ENCODE peak calls at places on chromosomes 12 and 14, in six cellular contexts. One of them, this sample, is unnamed.

GRCh38 chr12:76871751-76872150 is 7.1 kb downstream of the CSRP2 start:
- DNase-seq in stimulated activated naive CD4-positive, alpha-beta T cell: no peak
- DNase-seq in stimulated activated CD8-positive, alpha-beta memory T cell treated with anti-CD3 and anti-CD28 coated beads, Interleukin-15, amount 100 ng/mL, for 48 hours: no peak
- DNase-seq in progenitor cell of endocrine pancreas: no peak
- DNase-seq in tibial artery: no peak
- DNase-seq in GM13976: no peak
- DNase-seq in this sample: no peak

GRCh38 chr12:110776410-110776809 is 33.7 kb upstream of the PPP1CC start:
- DNase-seq in stimulated activated naive CD4-positive, alpha-beta T cell: no peak
- DNase-seq in stimulated activated CD8-positive, alpha-beta memory T cell treated with anti-CD3 and anti-CD28 coated beads, Interleukin-15, amount 100 ng/mL, for 48 hours: peak
- DNase-seq in progenitor cell of endocrine pancreas: no peak
- DNase-seq in tibial artery: no peak
- DNase-seq in GM13976: peak
- DNase-seq in this sample: no peak

GRCh38 chr12:121789233-121789781 is 4.2 kb downstream of the RHOF start:
- DNase-seq in stimulated activated naive CD4-positive, alpha-beta T cell: peak
- DNase-seq in stimulated activated CD8-positive, alpha-beta memory T cell treated with anti-CD3 and anti-CD28 coated beads, Interleukin-15, amount 100 ng/mL, for 48 hours: no peak
- DNase-seq in progenitor cell of endocrine pancreas: no peak
- DNase-seq in tibial artery: no peak
- DNase-seq in GM13976: no peak
- DNase-seq in this sample: no peak

GRCh38 chr14:46322730-46323425 is 328.7 kb downstream of the RPL10L start:
- DNase-seq in stimulated activated naive CD4-positive, alpha-beta T cell: no peak
- DNase-seq in stimulated activated CD8-positive, alpha-beta memory T cell treated with anti-CD3 and anti-CD28 coated beads, Interleukin-15, amount 100 ng/mL, for 48 hours: no peak
- DNase-seq in progenitor cell of endocrine pancreas: no peak
- DNase-seq in tibial artery: no peak
- DNase-seq in GM13976: no peak
- DNase-seq in this sample: no peak

GRCh38 chr14:99230271-99231141 is 41.5 kb downstream of the BCL11B start:
- DNase-seq in stimulated activated naive CD4-positive, alpha-beta T cell: peak
- DNase-seq in stimulated activated CD8-positive, alpha-beta memory T cell treated with anti-CD3 and anti-CD28 coated beads, Interleukin-15, amount 100 ng/mL, for 48 hours: peak
- DNase-seq in progenitor cell of endocrine pancreas: no peak
- DNase-seq in tibial artery: no peak
- DNase-seq in GM13976: no peak
- DNase-seq in this sample: no peak

GRCh38 chr12:58425481-58426392 is 484.4 kb downstream of the ATP23 start:
- DNase-seq in stimulated activated naive CD4-positive, alpha-beta T cell: no peak
- DNase-seq in stimulated activated CD8-positive, alpha-beta memory T cell treated with anti-CD3 and anti-CD28 coated beads, Interleukin-15, amount 100 ng/mL, for 48 hours: peak
- DNase-seq in progenitor cell of endocrine pancreas: no peak
- DNase-seq in tibial artery: no peak
- DNase-seq in GM13976: peak
- DNase-seq in this sample: no peak

GRCh38 chr14:36070056-36071043 is 106.2 kb downstream of the PTCSC3 start:
- DNase-seq in stimulated activated naive CD4-positive, alpha-beta T cell: no peak
- DNase-seq in stimulated activated CD8-positive, alpha-beta memory T cell treated with anti-CD3 and anti-CD28 coated beads, Interleukin-15, amount 100 ng/mL, for 48 hours: no peak
- DNase-seq in progenitor cell of endocrine pancreas: peak
- DNase-seq in tibial artery: no peak
- DNase-seq in GM13976: peak
- DNase-seq in this sample: peak

GRCh38 chr12:117012189-117012805 is 86.9 kb downstream of the TESC start:
- DNase-seq in stimulated activated naive CD4-positive, alpha-beta T cell: no peak
- DNase-seq in stimulated activated CD8-positive, alpha-beta memory T cell treated with anti-CD3 and anti-CD28 coated beads, Interleukin-15, amount 100 ng/mL, for 48 hours: no peak
- DNase-seq in progenitor cell of endocrine pancreas: no peak
- DNase-seq in tibial artery: no peak
- DNase-seq in GM13976: no peak
- DNase-seq in this sample: no peak

GRCh38 chr12:120220838-120221575 is 20.1 kb upstream of the RPLP0 start:
- DNase-seq in stimulated activated naive CD4-positive, alpha-beta T cell: no peak
- DNase-seq in stimulated activated CD8-positive, alpha-beta memory T cell treated with anti-CD3 and anti-CD28 coated beads, Interleukin-15, amount 100 ng/mL, for 48 hours: no peak
- DNase-seq in progenitor cell of endocrine pancreas: no peak
- DNase-seq in tibial artery: no peak
- DNase-seq in GM13976: no peak
- DNase-seq in this sample: no peak

GRCh38 chr12:30010071-30011052 is 226.6 kb upstream of the TMTC1 start:
- DNase-seq in stimulated activated naive CD4-positive, alpha-beta T cell: no peak
- DNase-seq in stimulated activated CD8-positive, alpha-beta memory T cell treated with anti-CD3 and anti-CD28 coated beads, Interleukin-15, amount 100 ng/mL, for 48 hours: no peak
- DNase-seq in progenitor cell of endocrine pancreas: no peak
- DNase-seq in tibial artery: no peak
- DNase-seq in GM13976: no peak
- DNase-seq in this sample: no peak

GRCh38 chr14:56630707-56631106 is 51.1 kb downstream of the TMEM260 start:
- DNase-seq in stimulated activated naive CD4-positive, alpha-beta T cell: no peak
- DNase-seq in stimulated activated CD8-positive, alpha-beta memory T cell treated with anti-CD3 and anti-CD28 coated beads, Interleukin-15, amount 100 ng/mL, for 48 hours: no peak
- DNase-seq in progenitor cell of endocrine pancreas: no peak
- DNase-seq in tibial artery: no peak
- DNase-seq in GM13976: no peak
- DNase-seq in this sample: no peak

GRCh38 chr14:81144811-81145598 is 75.8 kb downstream of the GTF2A1 start:
- DNase-seq in stimulated activated naive CD4-positive, alpha-beta T cell: no peak
- DNase-seq in stimulated activated CD8-positive, alpha-beta memory T cell treated with anti-CD3 and anti-CD28 coated beads, Interleukin-15, amount 100 ng/mL, for 48 hours: no peak
- DNase-seq in progenitor cell of endocrine pancreas: no peak
- DNase-seq in tibial artery: no peak
- DNase-seq in GM13976: no peak
- DNase-seq in this sample: no peak

GRCh38 chr14:25882899-25883298 is 714.9 kb downstream of the NOVA1 start:
- DNase-seq in stimulated activated naive CD4-positive, alpha-beta T cell: no peak
- DNase-seq in stimulated activated CD8-positive, alpha-beta memory T cell treated with anti-CD3 and anti-CD28 coated beads, Interleukin-15, amount 100 ng/mL, for 48 hours: no peak
- DNase-seq in progenitor cell of endocrine pancreas: no peak
- DNase-seq in tibial artery: no peak
- DNase-seq in GM13976: no peak
- DNase-seq in this sample: no peak

GRCh38 chr12:810635-811415 is 58.4 kb downstream of the WNK1 start:
- DNase-seq in stimulated activated naive CD4-positive, alpha-beta T cell: no peak
- DNase-seq in stimulated activated CD8-positive, alpha-beta memory T cell treated with anti-CD3 and anti-CD28 coated beads, Interleukin-15, amount 100 ng/mL, for 48 hours: peak
- DNase-seq in progenitor cell of endocrine pancreas: no peak
- DNase-seq in tibial artery: no peak
- DNase-seq in GM13976: peak
- DNase-seq in this sample: no peak

GRCh38 chr14:96167224-96168148 is 37.2 kb upstream of the BDKRB2 start:
- DNase-seq in stimulated activated naive CD4-positive, alpha-beta T cell: no peak
- DNase-seq in stimulated activated CD8-positive, alpha-beta memory T cell treated with anti-CD3 and anti-CD28 coated beads, Interleukin-15, amount 100 ng/mL, for 48 hours: no peak
- DNase-seq in progenitor cell of endocrine pancreas: no peak
- DNase-seq in tibial artery: no peak
- DNase-seq in GM13976: no peak
- DNase-seq in this sample: no peak

GRCh38 chr12:89225401-89225800 is 126.9 kb downstream of the DUSP6 start:
- DNase-seq in stimulated activated naive CD4-positive, alpha-beta T cell: peak
- DNase-seq in stimulated activated CD8-positive, alpha-beta memory T cell treated with anti-CD3 and anti-CD28 coated beads, Interleukin-15, amount 100 ng/mL, for 48 hours: peak
- DNase-seq in progenitor cell of endocrine pancreas: no peak
- DNase-seq in tibial artery: no peak
- DNase-seq in GM13976: peak
- DNase-seq in this sample: no peak

GRCh38 chr12:96171905-96172304 is 22.3 kb upstream of the ELK3 start:
- DNase-seq in stimulated activated naive CD4-positive, alpha-beta T cell: no peak
- DNase-seq in stimulated activated CD8-positive, alpha-beta memory T cell treated with anti-CD3 and anti-CD28 coated beads, Interleukin-15, amount 100 ng/mL, for 48 hours: no peak
- DNase-seq in progenitor cell of endocrine pancreas: no peak
- DNase-seq in tibial artery: no peak
- DNase-seq in GM13976: no peak
- DNase-seq in this sample: no peak

GRCh38 chr14:51638071-51638944 is 13.4 kb upstream of the FRMD6 start:
- DNase-seq in stimulated activated naive CD4-positive, alpha-beta T cell: no peak
- DNase-seq in stimulated activated CD8-positive, alpha-beta memory T cell treated with anti-CD3 and anti-CD28 coated beads, Interleukin-15, amount 100 ng/mL, for 48 hours: no peak
- DNase-seq in progenitor cell of endocrine pancreas: no peak
- DNase-seq in tibial artery: peak
- DNase-seq in GM13976: no peak
- DNase-seq in this sample: no peak

GRCh38 chr12:83896416-83896815 is 1016.2 kb downstream of the SLC6A15 start:
- DNase-seq in stimulated activated naive CD4-positive, alpha-beta T cell: no peak
- DNase-seq in stimulated activated CD8-positive, alpha-beta memory T cell treated with anti-CD3 and anti-CD28 coated beads, Interleukin-15, amount 100 ng/mL, for 48 hours: no peak
- DNase-seq in progenitor cell of endocrine pancreas: no peak
- DNase-seq in tibial artery: no peak
- DNase-seq in GM13976: no peak
- DNase-seq in this sample: no peak

This sample was measured in SK-N-DZ.